ENCODE peak calls at places on chromosome 1, in eight cellular contexts. One of them, this sample, is unnamed.
A peak's percentile ranks its signal among the peaks of the same experiment; 100 is the strongest.

GRCh38 chr1:220335668-220336067 is 63.4 kb upstream of the RAB3GAP2 start:
- DNase-seq in NCI-H510A: no peak
- DNase-seq in left ventricle myocardium superior: no peak
- DNase-seq in NCI-H2081: no peak
- DNase-seq in Peyer's patch: no peak
- DNase-seq in activated gamma-delta T cell treated with Interleukin-2 at 50 U/mL for 16 hours: no peak
- DNase-seq in LNCaP clone FGC: peak; percentile 97
- DNase-seq in activated T-helper 2 cell treated with anti-CD3 and anti-CD28 coated beads, Interferon-gamma antibody, Interleukin-2, Interleukin-4, amounts not matched to agents 10 μg/mL and 5 μg/mL and 100 μg/mL, durations not matched to agents 14 hours and 24 hours and 36 hours: no peak
- DNase-seq in this sample: peak; percentile 62

GRCh38 chr1:24279590-24280232 is 39.4 kb upstream of the GRHL3 start:
- DNase-seq in NCI-H510A: no peak
- DNase-seq in left ventricle myocardium superior: no peak
- DNase-seq in NCI-H2081: no peak
- DNase-seq in Peyer's patch: no peak
- DNase-seq in activated gamma-delta T cell treated with Interleukin-2 at 50 U/mL for 16 hours: no peak
- DNase-seq in LNCaP clone FGC: no peak
- DNase-seq in activated T-helper 2 cell treated with anti-CD3 and anti-CD28 coated beads, Interferon-gamma antibody, Interleukin-2, Interleukin-4, amounts not matched to agents 10 μg/mL and 5 μg/mL and 100 μg/mL, durations not matched to agents 14 hours and 24 hours and 36 hours: no peak
- DNase-seq in this sample: no peak

GRCh38 chr1:7922301-7922700 is 18.3 kb downstream of the TNFRSF9 start:
- DNase-seq in NCI-H510A: no peak
- DNase-seq in left ventricle myocardium superior: no peak
- DNase-seq in NCI-H2081: no peak
- DNase-seq in Peyer's patch: no peak
- DNase-seq in activated gamma-delta T cell treated with Interleukin-2 at 50 U/mL for 16 hours: no peak
- DNase-seq in LNCaP clone FGC: no peak
- DNase-seq in activated T-helper 2 cell treated with anti-CD3 and anti-CD28 coated beads, Interferon-gamma antibody, Interleukin-2, Interleukin-4, amounts not matched to agents 10 μg/mL and 5 μg/mL and 100 μg/mL, durations not matched to agents 14 hours and 24 hours and 36 hours: no peak
- DNase-seq in this sample: no peak

GRCh38 chr1:229689273-229689672 is 63.2 kb downstream of the URB2 start:
- DNase-seq in NCI-H510A: peak; percentile 60
- DNase-seq in left ventricle myocardium superior: no peak
- DNase-seq in NCI-H2081: no peak
- DNase-seq in Peyer's patch: no peak
- DNase-seq in activated gamma-delta T cell treated with Interleukin-2 at 50 U/mL for 16 hours: no peak
- DNase-seq in LNCaP clone FGC: no peak
- DNase-seq in activated T-helper 2 cell treated with anti-CD3 and anti-CD28 coated beads, Interferon-gamma antibody, Interleukin-2, Interleukin-4, amounts not matched to agents 10 μg/mL and 5 μg/mL and 100 μg/mL, durations not matched to agents 14 hours and 24 hours and 36 hours: no peak
- DNase-seq in this sample: no peak

GRCh38 chr1:219159946-219160645 is 13.6 kb upstream of the LYPLAL1 start:
- DNase-seq in NCI-H510A: no peak
- DNase-seq in left ventricle myocardium superior: no peak
- DNase-seq in NCI-H2081: no peak
- DNase-seq in Peyer's patch: no peak
- DNase-seq in activated gamma-delta T cell treated with Interleukin-2 at 50 U/mL for 16 hours: no peak
- DNase-seq in LNCaP clone FGC: no peak
- DNase-seq in activated T-helper 2 cell treated with anti-CD3 and anti-CD28 coated beads, Interferon-gamma antibody, Interleukin-2, Interleukin-4, amounts not matched to agents 10 μg/mL and 5 μg/mL and 100 μg/mL, durations not matched to agents 14 hours and 24 hours and 36 hours: no peak
- DNase-seq in this sample: no peak

GRCh38 chr1:27418326-27418761 is 25.9 kb downstream of the GPR3 start:
- DNase-seq in NCI-H510A: no peak
- DNase-seq in left ventricle myocardium superior: peak; percentile 69
- DNase-seq in NCI-H2081: no peak
- DNase-seq in Peyer's patch: peak; percentile 51
- DNase-seq in activated gamma-delta T cell treated with Interleukin-2 at 50 U/mL for 16 hours: no peak
- DNase-seq in LNCaP clone FGC: no peak
- DNase-seq in activated T-helper 2 cell treated with anti-CD3 and anti-CD28 coated beads, Interferon-gamma antibody, Interleukin-2, Interleukin-4, amounts not matched to agents 10 μg/mL and 5 μg/mL and 100 μg/mL, durations not matched to agents 14 hours and 24 hours and 36 hours: peak; percentile 51
- DNase-seq in this sample: no peak

GRCh38 chr1:15974855-15975254 is 1.0 kb downstream of the ZBTB17 start:
- DNase-seq in NCI-H510A: no peak
- DNase-seq in left ventricle myocardium superior: no peak
- DNase-seq in NCI-H2081: no peak
- DNase-seq in Peyer's patch: no peak
- DNase-seq in activated gamma-delta T cell treated with Interleukin-2 at 50 U/mL for 16 hours: no peak
- DNase-seq in LNCaP clone FGC: no peak
- DNase-seq in activated T-helper 2 cell treated with anti-CD3 and anti-CD28 coated beads, Interferon-gamma antibody, Interleukin-2, Interleukin-4, amounts not matched to agents 10 μg/mL and 5 μg/mL and 100 μg/mL, durations not matched to agents 14 hours and 24 hours and 36 hours: no peak
- DNase-seq in this sample: no peak

GRCh38 chr1:100791586-100791985 is 72.0 kb downstream of the VCAM1 start:
- DNase-seq in NCI-H510A: no peak
- DNase-seq in left ventricle myocardium superior: no peak
- DNase-seq in NCI-H2081: no peak
- DNase-seq in Peyer's patch: no peak
- DNase-seq in activated gamma-delta T cell treated with Interleukin-2 at 50 U/mL for 16 hours: no peak
- DNase-seq in LNCaP clone FGC: no peak
- DNase-seq in activated T-helper 2 cell treated with anti-CD3 and anti-CD28 coated beads, Interferon-gamma antibody, Interleukin-2, Interleukin-4, amounts not matched to agents 10 μg/mL and 5 μg/mL and 100 μg/mL, durations not matched to agents 14 hours and 24 hours and 36 hours: no peak
- DNase-seq in this sample: no peak

GRCh38 chr1:33349081-33349759 is 28.3 kb upstream of the A3GALT2 start:
- DNase-seq in NCI-H510A: peak; percentile 56
- DNase-seq in left ventricle myocardium superior: peak; percentile 76
- DNase-seq in NCI-H2081: peak; percentile 45
- DNase-seq in Peyer's patch: peak; percentile 43
- DNase-seq in activated gamma-delta T cell treated with Interleukin-2 at 50 U/mL for 16 hours: peak; percentile 43
- DNase-seq in LNCaP clone FGC: no peak
- DNase-seq in activated T-helper 2 cell treated with anti-CD3 and anti-CD28 coated beads, Interferon-gamma antibody, Interleukin-2, Interleukin-4, amounts not matched to agents 10 μg/mL and 5 μg/mL and 100 μg/mL, durations not matched to agents 14 hours and 24 hours and 36 hours: peak; percentile 34
- DNase-seq in this sample: no peak

GRCh38 chr1:203899317-203899716 is 37.9 kb downstream of the SNRPE start:
- DNase-seq in NCI-H510A: no peak
- DNase-seq in left ventricle myocardium superior: no peak
- DNase-seq in NCI-H2081: no peak
- DNase-seq in Peyer's patch: no peak
- DNase-seq in activated gamma-delta T cell treated with Interleukin-2 at 50 U/mL for 16 hours: no peak
- DNase-seq in LNCaP clone FGC: no peak
- DNase-seq in activated T-helper 2 cell treated with anti-CD3 and anti-CD28 coated beads, Interferon-gamma antibody, Interleukin-2, Interleukin-4, amounts not matched to agents 10 μg/mL and 5 μg/mL and 100 μg/mL, durations not matched to agents 14 hours and 24 hours and 36 hours: no peak
- DNase-seq in this sample: no peak